ENCODE peak calls at places on chromosomes 1 and 21, in nine cellular contexts. R, H, V, X, A, Q, E, T and Z are unnamed samples.

GRCh38 chr1:171251042-171251740 is 2.9 kb downstream of the FMO1 start:
- DNase-seq in V (no peak), R (no peak), X (peak), Q (no peak), A (no peak), E (peak), T (peak), H (peak), Z (no peak)

GRCh38 chr1:164914208-164914607 is 355.2 kb downstream of the PBX1 start:
- DNase-seq in T (no peak), H (peak), A (no peak), X (peak), E (no peak), V (no peak), Q (no peak), R (no peak), Z (no peak)

GRCh38 chr1:209585672-209586071 is 2.2 kb downstream of the CAMK1G start:
- DNase-seq in Q (no peak), X (peak), A (no peak), T (no peak), H (peak), V (peak), E (no peak), R (peak), Z (no peak)

GRCh38 chr1:112146201-112146715 is 156.8 kb upstream of the KCND3 start:
- DNase-seq in A (no peak), V (no peak), R (no peak), H (no peak), T (no peak), E (no peak), Q (no peak), X (no peak), Z (no peak)

GRCh38 chr1:4140241-4140640 is 240.2 kb upstream of the C1orf174 start:
- DNase-seq in A (no peak), R (no peak), T (no peak), H (no peak), V (no peak), E (no peak), Q (no peak), X (no peak), Z (no peak)

GRCh38 chr1:51584021-51584420 is 32.9 kb upstream of the OSBPL9 start:
- DNase-seq in Q (no peak), V (no peak), H (no peak), E (no peak), T (no peak), X (no peak), R (no peak), A (no peak), Z (no peak)

GRCh38 chr1:192559115-192560006 is 16.2 kb upstream of the RGS1 start:
- DNase-seq in E (no peak), X (peak), R (no peak), A (no peak), Q (no peak), H (peak), T (no peak), V (no peak), Z (no peak)

GRCh38 chr1:3820316-3820715 is 24.0 kb upstream of the LRRC47 start:
- DNase-seq in Q (no peak), T (no peak), R (no peak), V (peak), X (no peak), E (no peak), H (no peak), A (no peak), Z (no peak)

GRCh38 chr1:192453360-192454045 is 122.1 kb upstream of the RGS1 start:
- DNase-seq in R (no peak), E (no peak), A (no peak), T (no peak), X (no peak), V (no peak), H (no peak), Q (no peak), Z (no peak)

GRCh38 chr21:26835714-26836265 is 9.4 kb downstream of the ADAMTS1 start:
- DNase-seq in R (no peak), X (no peak), H (peak), A (no peak), Q (no peak), E (no peak), T (no peak), V (no peak), Z (no peak)

GRCh38 chr1:193040011-193040410 is 19.1 kb downstream of the UCHL5 start:
- DNase-seq in T (no peak), E (no peak), R (no peak), A (no peak), H (no peak), X (no peak), V (no peak), Q (no peak), Z (no peak)

GRCh38 chr1:110425611-110426152 is 18.2 kb upstream of the LAMTOR5 start:
- DNase-seq in A (no peak), H (peak), R (no peak), X (no peak), T (no peak), E (no peak), Q (no peak), V (no peak), Z (no peak)

GRCh38 chr1:158600735-158601134 is 4.3 kb upstream of the OR10Z1 start:
- DNase-seq in Q (no peak), V (no peak), R (no peak), T (no peak), A (no peak), X (no peak), H (no peak), E (no peak), Z (no peak)

GRCh38 chr1:89791064-89791721 is 29.6 kb upstream of the LRRC8D start:
- DNase-seq in R (no peak), H (no peak), E (no peak), V (no peak), Q (no peak), X (no peak), A (no peak), T (no peak), Z (no peak)

GRCh38 chr1:99672500-99673213 is 26.7 kb downstream of the PALMD start:
- DNase-seq in E (no peak), Q (no peak), A (no peak), T (no peak), H (no peak), R (no peak), V (no peak), X (no peak), Z (no peak)

GRCh38 chr21:44767834-44768831 is 33.5 kb downstream of the UBE2G2 start:
- DNase-seq in Q (no peak), X (no peak), T (no peak), A (no peak), E (no peak), V (no peak), R (no peak), H (no peak), Z (no peak)

GRCh38 chr1:119003413-119004128 is 15.4 kb upstream of the TBX15 start:
- DNase-seq in T (no peak), X (no peak), V (no peak), H (no peak), R (no peak), A (no peak), Q (no peak), E (no peak), Z (peak)

GRCh38 chr1:210125143-210125542 is 107.5 kb upstream of the SERTAD4 start:
- DNase-seq in T (no peak), Q (no peak), H (peak), V (no peak), E (no peak), A (no peak), X (no peak), R (no peak), Z (no peak)